ENCODE peak calls at places on chromosome 3, in ten cellular contexts. L, F, K, P, W, X, S, V, T and E are unnamed samples.

GRCh38 chr3:33977227-33977626 is 178.8 kb downstream of the PDCD6IP start:
- DNase-seq in X (no peak), T (no peak), W (no peak), K (no peak), P (no peak), F (no peak), S (no peak), V (no peak), L (no peak), E (no peak)

GRCh38 chr3:192902481-192903023 is 15.1 kb downstream of the MB21D2 start:
- DNase-seq in W (no peak), L (no peak), P (no peak), X (no peak), S (no peak), K (no peak), V (no peak), F (no peak), T (no peak), E (no peak)

GRCh38 chr3:6560259-6560658 is 300.7 kb upstream of the GRM7 start:
- DNase-seq in X (no peak), V (no peak), S (no peak), P (no peak), W (no peak), K (no peak), L (no peak), F (no peak), T (no peak), E (no peak)

GRCh38 chr3:38662544-38662943 is 13.1 kb upstream of the SCN5A start:
- DNase-seq in V (no peak), X (no peak), F (no peak), L (no peak), T (peak; percentile 47), W (no peak), P (no peak), K (peak; percentile 56), S (no peak), E (no peak)

GRCh38 chr3:19213608-19214220 is 65.4 kb downstream of the KCNH8 start:
- DNase-seq in T (no peak), K (peak; percentile 33), S (peak; percentile 19), W (no peak), L (peak; percentile 85), P (no peak), X (no peak), F (no peak), V (no peak), E (no peak)

GRCh38 chr3:110955301-110955880 is 116.2 kb upstream of the NECTIN3 start:
- DNase-seq in X (no peak), S (no peak), V (no peak), K (no peak), F (no peak), L (no peak), W (no peak), P (no peak), T (peak; percentile 52), E (no peak)

GRCh38 chr3:186732169-186732766 is 15.1 kb downstream of the KNG1 start:
- DNase-seq in T (no peak), X (no peak), K (no peak), W (no peak), P (no peak), L (no peak), V (no peak), F (peak; percentile 12), S (no peak), E (no peak)

GRCh38 chr3:27985369-27986035 is 255.9 kb upstream of the CMC1 start:
- DNase-seq in T (no peak), L (no peak), S (no peak), K (no peak), W (no peak), X (no peak), F (no peak), P (no peak), V (no peak), E (no peak)

GRCh38 chr3:196968233-196969000 is at the start of gene PIGZ:
- DNase-seq in T (peak; percentile 49), S (peak; percentile 62), F (peak; percentile 13), V (no peak), X (peak; percentile 72), W (no peak), L (no peak), P (peak; percentile 69), K (peak; percentile 34), E (peak; percentile 62)

GRCh38 chr3:170621256-170621655 is 35.4 kb upstream of the SLC7A14 start:
- DNase-seq in K (no peak), X (no peak), S (no peak), P (no peak), F (no peak), T (no peak), V (no peak), W (no peak), L (no peak), E (no peak)

GRCh38 chr3:14289590-14290453 is 111.2 kb downstream of the LSM3 start:
- DNase-seq in W (no peak), L (peak; percentile 20), V (no peak), F (no peak), K (no peak), T (peak; percentile 86), X (no peak), P (no peak), S (no peak), E (no peak)

GRCh38 chr3:68705695-68706429 is 226.5 kb downstream of the TAFA4 start:
- DNase-seq in W (no peak), T (no peak), P (peak; percentile 40), L (no peak), S (no peak), F (no peak), K (no peak), X (no peak), V (peak; percentile 51), E (no peak)

GRCh38 chr3:98966434-98966833 is 64.9 kb upstream of the DCBLD2 start:
- DNase-seq in L (no peak), X (no peak), T (no peak), K (no peak), W (no peak), P (no peak), F (no peak), S (no peak), V (no peak), E (no peak)

GRCh38 chr3:9770276-9770812 is 597 bp upstream of the CAMK1 start:
- DNase-seq in F (no peak), P (peak; percentile 94), W (no peak), K (no peak), L (peak; percentile 62), X (no peak), T (peak; percentile 90), V (peak; percentile 89), S (no peak), E (no peak)

GRCh38 chr3:143648708-143649107 is 199.6 kb downstream of the SLC9A9 start:
- DNase-seq in V (no peak), S (no peak), T (peak; percentile 25), W (no peak), P (no peak), L (no peak), F (no peak), X (no peak), K (no peak), E (no peak)

GRCh38 chr3:169173231-169173630 is 490.3 kb downstream of the MECOM start:
- DNase-seq in L (no peak), P (no peak), W (no peak), T (peak; percentile 33), K (no peak), V (no peak), S (no peak), F (no peak), X (no peak), E (no peak)